ENCODE peak calls at places on chromosomes 2 and 18, in eight cellular contexts. P, T, L, I, B, O, Q and Y are unnamed samples.

GRCh38 chr2:50449306-50449705 is 582.6 kb downstream of the NRXN1 start:
- DNase-seq in P (no peak), L (no peak), T (no peak), I (no peak), Q (no peak), B (no peak), O (no peak), Y (no peak)

GRCh38 chr2:96143848-96144480 is 1.3 kb downstream of the DUSP2 start:
- DNase-seq in Q (no peak), O (no peak), B (no peak), P (no peak), I (peak; percentile 19), L (peak; percentile 45), T (peak; percentile 36), Y (no peak)

GRCh38 chr2:105573910-105574655 is 170.6 kb upstream of the NCK2 start:
- DNase-seq in Q (no peak), T (no peak), O (no peak), B (no peak), L (no peak), P (no peak), I (no peak), Y (no peak)

GRCh38 chr18:79400591-79401381 is 5.1 kb downstream of the NFATC1 start:
- DNase-seq in B (peak; percentile 16), I (no peak), T (no peak), O (no peak), L (peak; percentile 62), Q (no peak), P (peak; percentile 19), Y (no peak)

GRCh38 chr2:200177971-200178911 is 128.3 kb upstream of the SPATS2L start:
- DNase-seq in L (no peak), B (peak; percentile 62), O (peak; percentile 37), I (peak; percentile 7), P (peak; percentile 75), Q (peak; percentile 41), T (no peak), Y (no peak)

GRCh38 chr18:2932247-2933181 is 80.4 kb downstream of the LPIN2 start:
- DNase-seq in Q (peak; percentile 72), P (peak; percentile 67), T (no peak), O (peak; percentile 37), L (peak; percentile 64), I (peak; percentile 50), B (no peak), Y (no peak)

GRCh38 chr2:105248316-105249070 is 7.0 kb downstream of the GPR45 start:
- DNase-seq in P (peak; percentile 46), O (no peak), I (no peak), T (no peak), B (no peak), Q (no peak), L (no peak), Y (no peak)

GRCh38 chr2:118729760-118730159 is 117.7 kb downstream of the EN1 start:
- DNase-seq in P (no peak), I (no peak), T (no peak), L (no peak), Q (no peak), B (no peak), O (no peak), Y (no peak)

GRCh38 chr18:68847219-68847860 is 49.5 kb downstream of the CCDC102B start:
- DNase-seq in Q (peak; percentile 59), T (no peak), I (peak; percentile 21), O (no peak), L (no peak), B (no peak), P (peak; percentile 48), Y (no peak)

GRCh38 chr2:207683879-207684627 is 27.4 kb upstream of the CCNYL1 start:
- DNase-seq in O (peak; percentile 70), T (peak; percentile 48), B (no peak), Q (peak; percentile 73), I (peak; percentile 96), L (no peak), P (peak; percentile 89), Y (peak; percentile 63)

GRCh38 chr18:43278401-43278800 is 1.1 kb upstream of the SYT4 start:
- DNase-seq in O (no peak), B (no peak), L (no peak), T (no peak), I (no peak), P (no peak), Q (no peak), Y (no peak)

GRCh38 chr2:201116959-201117734 is 1.2 kb downstream of the CFLAR start:
- DNase-seq in P (peak; percentile 90), Q (peak; percentile 87), T (peak; percentile 65), O (peak; percentile 80), I (peak; percentile 88), B (peak; percentile 77), L (no peak), Y (no peak)

GRCh38 chr2:127650785-127651380 is 4.9 kb downstream of the GPR17 start:
- DNase-seq in L (no peak), B (peak; percentile 24), I (no peak), O (no peak), Q (no peak), P (peak; percentile 46), T (no peak), Y (no peak)

DNA sequence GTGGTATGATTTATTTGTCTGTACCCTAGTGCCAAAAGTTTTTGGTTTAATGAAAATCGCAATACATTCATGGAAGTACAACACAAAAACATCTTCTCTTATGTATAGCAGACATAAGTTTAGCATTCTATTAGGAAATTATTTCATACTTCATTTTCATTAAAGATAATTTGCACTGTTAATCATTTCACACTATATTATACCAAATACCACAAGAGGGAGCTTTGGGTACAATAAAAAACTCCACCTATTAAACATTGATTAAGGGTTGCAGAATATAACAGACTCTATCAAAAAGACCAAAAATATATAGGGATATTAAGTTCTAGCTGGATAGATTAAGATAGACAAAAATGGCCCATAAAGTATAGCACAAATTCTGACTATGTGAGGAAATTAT is 79.0 kb downstream of the SLC66A3 start:
- DNase-seq in L (no peak), B (no peak), T (no peak), O (no peak), P (peak; percentile 8), Q (no peak), I (no peak), Y (no peak)
- H3K4me3 ChIP-seq in L (no peak overlapping the region), B (no peak overlapping the region), T (no peak overlapping the region), O (no peak overlapping the region), P (no peak overlapping the region), Q (no peak overlapping the region), I (no peak overlapping the region), Y (no peak overlapping the region)

GRCh38 chr18:5285326-5285725 is 10.2 kb downstream of the ZBTB14 start:
- DNase-seq in L (no peak), Q (no peak), T (no peak), I (no peak), P (no peak), O (no peak), B (no peak), Y (no peak)
- H3K4me3 ChIP-seq in L (no peak overlapping the region), Q (no peak overlapping the region), T (no peak overlapping the region), I (no peak overlapping the region), P (no peak overlapping the region), O (no peak overlapping the region), B (no peak overlapping the region), Y (no peak overlapping the region)

GRCh38 chr18:59272221-59272888 is 899 bp downstream of the RAX start:
- DNase-seq in I (no peak), T (no peak), B (no peak), Q (no peak), O (no peak), L (no peak), P (no peak), Y (no peak)

GRCh38 chr18:59271606-59272220 is 1.5 kb downstream of the RAX start:
- DNase-seq in I (no peak), O (no peak), P (no peak), Q (no peak), B (no peak), T (no peak), L (no peak), Y (no peak)

GRCh38 chr18:59275406-59275949 is 2.2 kb upstream of the RAX start:
- DNase-seq in I (no peak), O (no peak), B (no peak), T (no peak), L (no peak), P (no peak), Q (no peak), Y (no peak)

GRCh38 chr18:59273936-59274928 is 978 bp upstream of the RAX start:
- DNase-seq in T (no peak), Q (no peak), O (no peak), P (no peak), I (no peak), L (no peak), B (no peak), Y (no peak)

GRCh38 chr18:59272971-59273935 is at the start of gene RAX:
- DNase-seq in L (no peak), B (no peak), I (peak; percentile 42), P (no peak), Q (no peak), O (no peak), T (no peak), Y (no peak)
- H3K4me3 ChIP-seq in L (no peak within 1 kb of the TSS), B (peak within 1 kb of the TSS; percentile 54), I (peak within 1 kb of the TSS; percentile 38), P (peak within 1 kb of the TSS; percentile 26), Q (no peak within 1 kb of the TSS), O (peak within 1 kb of the TSS; percentile 26), T (peak within 1 kb of the TSS; percentile 40), Y (peak within 1 kb of the TSS; percentile 23)

DNA sequence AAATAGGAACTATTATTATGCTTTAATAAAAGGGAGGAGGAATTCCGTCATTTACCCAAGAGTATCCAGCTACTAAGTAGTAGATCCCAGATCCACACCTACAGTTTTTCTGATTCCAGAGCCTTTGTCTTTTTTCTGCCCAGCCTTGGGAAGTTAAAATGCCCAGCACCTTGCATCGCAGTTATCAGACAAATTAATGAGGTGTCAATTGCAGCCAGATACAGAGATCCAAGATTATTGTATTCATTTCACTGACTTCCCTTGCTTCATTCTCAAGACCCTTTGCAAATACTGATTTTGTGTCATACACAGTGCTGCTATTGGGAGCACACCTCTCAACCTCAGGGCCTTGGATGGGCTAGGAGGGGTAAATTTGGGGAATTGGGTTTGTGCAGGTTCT is 1.1 kb downstream of the IL18R1 start:
- DNase-seq in I (no peak), P (no peak), B (no peak), O (no peak), T (no peak), L (no peak), Q (no peak), Y (no peak)
- H3K4me3 ChIP-seq in I (no peak overlapping the region), P (no peak overlapping the region), B (peak overlapping the region; percentile 75), O (no peak overlapping the region), T (peak overlapping the region; percentile 89), L (peak overlapping the region; percentile 91), Q (no peak overlapping the region), Y (no peak overlapping the region)

GRCh38 chr2:154696771-154697170 is 1.7 kb upstream of the KCNJ3 start:
- DNase-seq in B (no peak), I (no peak), L (no peak), P (no peak), T (no peak), Q (no peak), O (no peak), Y (no peak)
- H3K4me3 ChIP-seq in B (peak overlapping the region; percentile 63), I (no peak overlapping the region), L (no peak overlapping the region), P (no peak overlapping the region), T (peak overlapping the region; percentile 52), Q (no peak overlapping the region), O (peak overlapping the region; percentile 66), Y (no peak overlapping the region)